ENCODE peak calls at places on chromosomes 13 and 19, in ten cellular contexts. S, X, O, Q, R, E, C, M, F and D are unnamed samples.
A peak's percentile ranks its signal among the peaks of the same experiment; 100 is the strongest.

GRCh38 chr19:14118165-14119051 is 846 bp upstream of the PRKACA start:
- DNase-seq in S (peak; percentile 47), X (peak; percentile 73), O (peak; percentile 23), Q (peak; percentile 62), R (no peak), E (peak; percentile 88), C (peak; percentile 32), M (peak; percentile 68), F (peak; percentile 83), D (peak; percentile 36)

GRCh38 chr13:88248393-88248792 is 577.2 kb downstream of the SLITRK5 start:
- DNase-seq in S (peak; percentile 31), X (no peak), O (no peak), Q (no peak), R (no peak), E (no peak), C (no peak), M (no peak), F (no peak), D (no peak)

GRCh38 chr19:46372901-46373572 is 26.1 kb downstream of the PPP5C start:
- DNase-seq in S (no peak), X (no peak), O (no peak), Q (peak; percentile 30), R (no peak), E (peak; percentile 28), C (no peak), M (no peak), F (no peak), D (peak; percentile 80)

GRCh38 chr19:17389957-17390664 is 3.9 kb downstream of the CCDC194 start:
- DNase-seq in S (no peak), X (no peak), O (no peak), Q (no peak), R (no peak), E (no peak), C (peak; percentile 44), M (no peak), F (peak; percentile 66), D (no peak)

GRCh38 chr19:53927745-53928144 is 18.7 kb downstream of the CACNG7 start:
- DNase-seq in S (peak; percentile 59), X (no peak), O (peak; percentile 21), Q (peak; percentile 51), R (peak; percentile 38), E (peak; percentile 72), C (peak; percentile 91), M (no peak), F (no peak), D (peak; percentile 79)

GRCh38 chr13:45564108-45564507 is 51.4 kb downstream of the ERICH6B start:
- DNase-seq in S (no peak), X (no peak), O (no peak), Q (peak; percentile 7), R (no peak), E (peak; percentile 45), C (peak; percentile 39), M (no peak), F (no peak), D (no peak)

GRCh38 chr19:40718774-40719391 is 2.0 kb downstream of the ITPKC start:
- DNase-seq in S (peak; percentile 58), X (no peak), O (no peak), Q (peak; percentile 49), R (no peak), E (peak; percentile 61), C (peak; percentile 61), M (no peak), F (peak; percentile 74), D (peak; percentile 96)

GRCh38 chr19:45496349-45496953 is 396 bp downstream of the RTN2 start:
- DNase-seq in S (no peak), X (peak; percentile 30), O (peak; percentile 48), Q (peak; percentile 29), R (peak; percentile 42), E (no peak), C (peak; percentile 86), M (peak; percentile 71), F (peak; percentile 81), D (no peak)

GRCh38 chr19:38718747-38719543 is 25.3 kb downstream of the CAPN12 start:
- DNase-seq in S (no peak), X (peak; percentile 60), O (no peak), Q (no peak), R (no peak), E (peak; percentile 80), C (peak; percentile 59), M (no peak), F (peak; percentile 84), D (peak; percentile 85)

GRCh38 chr19:2711175-2711936 is 8.9 kb upstream of the GNG7 start:
- DNase-seq in S (peak; percentile 68), X (no peak), O (no peak), Q (no peak), R (no peak), E (peak; percentile 61), C (no peak), M (peak; percentile 40), F (peak; percentile 25), D (no peak)

GRCh38 chr13:98384739-98385138 is 192.2 kb downstream of the STK24 start:
- DNase-seq in S (no peak), X (no peak), O (no peak), Q (no peak), R (no peak), E (no peak), C (no peak), M (no peak), F (no peak), D (no peak)

GRCh38 chr13:73074101-73074500 is 15.3 kb downstream of the KLF5 start:
- DNase-seq in S (no peak), X (no peak), O (no peak), Q (no peak), R (peak; percentile 71), E (peak; percentile 30), C (no peak), M (no peak), F (no peak), D (peak; percentile 54)

GRCh38 chr19:48194041-48194871 is 23.8 kb downstream of the ZSWIM9 start:
- DNase-seq in S (peak; percentile 68), X (no peak), O (peak; percentile 17), Q (no peak), R (no peak), E (peak; percentile 17), C (peak; percentile 28), M (peak; percentile 52), F (no peak), D (no peak)

GRCh38 chr19:1141944-1142343 is 32.1 kb downstream of the SBNO2 start:
- DNase-seq in S (peak; percentile 26), X (no peak), O (no peak), Q (no peak), R (no peak), E (no peak), C (no peak), M (no peak), F (no peak), D (no peak)

GRCh38 chr19:8500158-8500557 is 2.3 kb downstream of the PRAM1 start:
- DNase-seq in S (no peak), X (no peak), O (no peak), Q (no peak), R (no peak), E (peak; percentile 7), C (no peak), M (no peak), F (no peak), D (no peak)

GRCh38 chr13:97237388-97237787 is 15.3 kb downstream of the MBNL2 start:
- DNase-seq in S (no peak), X (no peak), O (no peak), Q (no peak), R (no peak), E (no peak), C (no peak), M (no peak), F (no peak), D (no peak)

GRCh38 chr13:20699715-20700114 is 3.8 kb upstream of the IL17D start:
- DNase-seq in S (no peak), X (no peak), O (no peak), Q (no peak), R (no peak), E (no peak), C (no peak), M (no peak), F (no peak), D (no peak)